ENCODE peak calls at places on chromosomes 5 and 9, in four cellular contexts. V is 8988T; H is activated CD8-positive, alpha-beta memory T cell treated with anti-CD3 and anti-CD28 coated beads, Interleukin-2, amount 50 U/mL, for 48 hours; A is NCI-H1436. G is an unnamed sample.

GRCh38 chr9:121440265-121440664 is 59.4 kb downstream of the GGTA1 start:
- DNase-seq in A (no peak), V (peak), H (no peak), G (no peak)

GRCh38 chr5:56633950-56634349 is 181.4 kb upstream of the MAP3K1 start:
- DNase-seq in H (no peak), A (no peak), V (no peak), G (no peak)

GRCh38 chr5:159058928-159059636 is 40.6 kb downstream of the EBF1 start:
- DNase-seq in H (no peak), A (no peak), V (no peak), G (no peak)

GRCh38 chr5:123665822-123666371 is 153.9 kb downstream of the CSNK1G3 start:
- DNase-seq in V (no peak), H (no peak), A (no peak), G (no peak)

GRCh38 chr5:141485305-141486055 is 650 bp downstream of the PCDHGC4 start:
- DNase-seq in A (no peak), V (no peak), H (no peak), G (no peak)

GRCh38 chr9:90054810-90055209 is 450.0 kb downstream of the GADD45G start:
- DNase-seq in H (no peak), A (no peak), V (no peak), G (no peak)

GRCh38 chr5:181207214-181207959 is 2.4 kb upstream of the TRIM7 start:
- DNase-seq in A (no peak), H (peak), V (no peak), G (peak)

GRCh38 chr5:126920291-126920690 is 110.1 kb downstream of the MARCHF3 start:
- DNase-seq in V (no peak), A (no peak), H (no peak), G (no peak)

GRCh38 chr9:86766912-86767311 is 180.4 kb downstream of the GAS1 start:
- DNase-seq in A (no peak), H (no peak), V (no peak), G (peak)

GRCh38 chr5:140362875-140363630 is 3.1 kb downstream of the SLC4A9 start:
- DNase-seq in V (peak), A (peak), H (peak), G (no peak)

GRCh38 chr5:71586052-71586940 is 844 bp upstream of the MCCC2 start:
- DNase-seq in A (no peak), V (no peak), H (no peak), G (no peak)

GRCh38 chr5:94968507-94969095 is 316.3 kb downstream of the MCTP1 start:
- DNase-seq in A (peak), V (no peak), H (no peak), G (peak)

GRCh38 chr9:95080961-95081658 is 236.4 kb downstream of the FANCC start:
- DNase-seq in V (no peak), H (no peak), A (no peak), G (no peak)

G was measured in AG09309.